ENCODE peak calls at places on chromosomes 1 and 21, in six cellular contexts. One of them, this sample, is unnamed. For H3K4me1, the result is how much of the 10 kb centered on the place peaks cover.

GRCh38 chr1:112704511-112704907 is 2.4 kb downstream of the RHOC start:
- DNase-seq in K562: no peak
- DNase-seq in GM12878: no peak
- DNase-seq in HCT116: no peak
- DNase-seq in H1: no peak
- DNase-seq in HepG2: no peak
- DNase-seq in this sample: no peak

GRCh38 chr21:41601573-41602371 is 93.8 kb upstream of the TMPRSS2 start:
- DNase-seq in K562: no peak
- DNase-seq in H1: no peak
- DNase-seq in HCT116: no peak
- DNase-seq in GM12878: peak
- DNase-seq in HepG2: no peak
- DNase-seq in this sample: no peak

GRCh38 chr1:116814935-116815334 is 60.7 kb downstream of the CD2 start:
- DNase-seq in K562: no peak
- DNase-seq in HCT116: no peak
- DNase-seq in H1: no peak
- DNase-seq in GM12878: no peak
- DNase-seq in HepG2: no peak
- DNase-seq in this sample: no peak

GRCh38 chr1:23101891-23102688 is 66.6 kb downstream of the LUZP1 start:
- DNase-seq in H1: no peak
- DNase-seq in GM12878: no peak
- DNase-seq in K562: no peak
- DNase-seq in HepG2: no peak
- DNase-seq in HCT116: no peak
- DNase-seq in this sample: no peak

GRCh38 chr1:29538586-29538985 is 302.3 kb downstream of the PTPRU start:
- DNase-seq in K562: no peak
- DNase-seq in GM12878: no peak
- DNase-seq in HCT116: no peak
- DNase-seq in H1: no peak
- DNase-seq in HepG2: no peak
- DNase-seq in this sample: no peak

GRCh38 chr1:9909222-9910046 is 635 bp downstream of the CTNNBIP1 start:
- DNase-seq in H1: no peak
- DNase-seq in HCT116: no peak
- DNase-seq in HepG2: no peak
- DNase-seq in K562: peak
- DNase-seq in GM12878: no peak
- DNase-seq in this sample: no peak

GRCh38 chr1:157438236-157439012 is 113.9 kb downstream of the FCRL5 start:
- DNase-seq in K562: no peak
- DNase-seq in GM12878: no peak
- DNase-seq in HepG2: no peak
- DNase-seq in HCT116: no peak
- DNase-seq in H1: no peak
- DNase-seq in this sample: no peak

GRCh38 chr1:246066553-246066952 is 440.5 kb downstream of the SMYD3 start:
- DNase-seq in HepG2: no peak
- DNase-seq in HCT116: no peak
- DNase-seq in K562: no peak
- DNase-seq in GM12878: no peak
- DNase-seq in H1: no peak
- DNase-seq in this sample: peak

GRCh38 chr1:53210954-53211353 is 9.5 kb downstream of the CZIB start:
- DNase-seq in H1: no peak
- DNase-seq in GM12878: no peak
- DNase-seq in HepG2: no peak
- DNase-seq in HCT116: no peak
- DNase-seq in K562: no peak
- DNase-seq in this sample: no peak

GRCh38 chr1:109719337-109719837 is 7.3 kb downstream of the GSTM5 start:
- DNase-seq in HCT116: no peak
- DNase-seq in GM12878: peak
- DNase-seq in K562: peak
- DNase-seq in H1: no peak
- DNase-seq in HepG2: no peak
- DNase-seq in this sample: no peak

GRCh38 chr1:77652179-77652745 is 30.2 kb downstream of the ZZZ3 start:
- DNase-seq in H1: no peak
- DNase-seq in K562: no peak
- DNase-seq in HepG2: no peak
- DNase-seq in GM12878: no peak
- DNase-seq in HCT116: no peak
- DNase-seq in this sample: no peak

GRCh38 chr1:68811806-68812205 is 314.9 kb upstream of the DEPDC1 start:
- DNase-seq in HCT116: no peak
- DNase-seq in H1: no peak
- DNase-seq in GM12878: no peak
- DNase-seq in HepG2: no peak
- DNase-seq in K562: no peak
- DNase-seq in this sample: no peak

GRCh38 chr1:29315876-29316275 is 79.6 kb downstream of the PTPRU start:
- DNase-seq in HCT116: no peak
- DNase-seq in K562: no peak
- DNase-seq in GM12878: no peak
- DNase-seq in H1: no peak
- DNase-seq in HepG2: no peak
- DNase-seq in this sample: no peak

GRCh38 chr1:119373465-119373864 is 4.9 kb downstream of the HAO2 start:
- DNase-seq in HepG2: no peak
- DNase-seq in H1: no peak
- DNase-seq in GM12878: no peak
- DNase-seq in K562: no peak
- DNase-seq in HCT116: no peak
- DNase-seq in this sample: no peak

GRCh38 chr21:42243026-42243425 is 24.1 kb downstream of the ABCG1 start:
- DNase-seq in GM12878: no peak
- DNase-seq in HCT116: no peak
- DNase-seq in H1: no peak
- DNase-seq in K562: no peak
- DNase-seq in HepG2: no peak
- DNase-seq in this sample: no peak

GRCh38 chr1:156592910-156593732 is 1.5 kb downstream of the NAXE start:
- DNase-seq in K562: no peak
- DNase-seq in HCT116: no peak
- DNase-seq in HepG2: no peak
- DNase-seq in GM12878: no peak
- DNase-seq in H1: no peak
- DNase-seq in this sample: no peak

GRCh38 chr1:9705337-9706098 is 54.0 kb downstream of the PIK3CD start:
- DNase-seq in H1: no peak
- DNase-seq in HepG2: no peak
- DNase-seq in HCT116: no peak
- DNase-seq in K562: no peak
- DNase-seq in GM12878: no peak
- DNase-seq in this sample: no peak

GRCh38 chr1:208029381-208030319 is 118.7 kb upstream of the CD34 start:
- DNase-seq in HepG2: no peak
- DNase-seq in H1: no peak
- DNase-seq in HCT116: no peak
- DNase-seq in K562: no peak
- DNase-seq in GM12878: no peak
- DNase-seq in this sample: no peak

GRCh38 chr1:31372051-31372450 is 825 bp downstream of the FABP3 start:
- DNase-seq in H1: no peak
- DNase-seq in HepG2: no peak
- DNase-seq in K562: no peak
- DNase-seq in GM12878: no peak
- DNase-seq in HCT116: no peak
- DNase-seq in this sample: no peak

GRCh38 chr21:36553406-36553805 is 73.5 kb upstream of the CLDN14 start:
- DNase-seq in K562: no peak
- DNase-seq in HCT116: no peak
- DNase-seq in H1: peak
- DNase-seq in HepG2: no peak
- DNase-seq in GM12878: no peak
- DNase-seq in this sample: no peak

GRCh38 chr1:55584521-55585401 is 369.6 kb upstream of the USP24 start:
- DNase-seq in GM12878: no peak
- DNase-seq in K562: no peak
- DNase-seq in HCT116: no peak
- DNase-seq in H1: no peak
- DNase-seq in HepG2: no peak
- DNase-seq in this sample: no peak

GRCh38 chr1:204390731-204391466 is 20.7 kb downstream of the PPP1R15B start:
- DNase-seq in GM12878: no peak
- DNase-seq in HepG2: no peak
- DNase-seq in HCT116: no peak
- DNase-seq in K562: no peak
- DNase-seq in H1: peak
- DNase-seq in this sample: no peak

GRCh38 chr1:228161381-228161780 is 4.2 kb upstream of the IBA57 start:
- DNase-seq in HCT116: no peak
- DNase-seq in K562: no peak
- DNase-seq in GM12878: no peak
- DNase-seq in HepG2: no peak
- DNase-seq in H1: no peak
- DNase-seq in this sample: no peak

GRCh38 chr1:23168079-23168461 is 586 bp downstream of the LUZP1 start:
- DNase-seq in HepG2: no peak
- DNase-seq in HCT116: no peak
- DNase-seq in K562: peak
- DNase-seq in GM12878: no peak
- DNase-seq in H1: no peak
- DNase-seq in this sample: no peak

GRCh38 chr1:227927971-227928741 is 19.6 kb downstream of the WNT9A start:
- DNase-seq in H1: no peak
- DNase-seq in HepG2: no peak
- DNase-seq in HCT116: no peak
- DNase-seq in GM12878: no peak
- DNase-seq in K562: no peak
- DNase-seq in this sample: no peak

GRCh38 chr1:208008534-208008933 is 97.6 kb upstream of the CD34 start:
- DNase-seq in K562: no peak
- DNase-seq in H1: no peak
- DNase-seq in HepG2: no peak
- DNase-seq in GM12878: no peak
- DNase-seq in HCT116: no peak
- DNase-seq in this sample: no peak

GRCh38 chr1:68585371-68585770 is 88.5 kb upstream of the DEPDC1 start:
- DNase-seq in HepG2: no peak
- DNase-seq in GM12878: no peak
- DNase-seq in H1: no peak
- DNase-seq in HCT116: no peak
- DNase-seq in K562: no peak
- DNase-seq in this sample: no peak

GRCh38 chr1:105337427-105337826 is 1587.7 kb downstream of the AMY1C start:
- DNase-seq in HepG2: no peak
- DNase-seq in H1: no peak
- DNase-seq in K562: no peak
- DNase-seq in HCT116: no peak
- DNase-seq in GM12878: no peak
- DNase-seq in this sample: no peak

GRCh38 chr1:156286061-156286460 is 1.9 kb downstream of the TMEM79 start:
- DNase-seq in HepG2: no peak
- DNase-seq in HCT116: no peak
- DNase-seq in H1: no peak
- DNase-seq in GM12878: no peak
- DNase-seq in K562: no peak
- DNase-seq in this sample: no peak

DNA sequence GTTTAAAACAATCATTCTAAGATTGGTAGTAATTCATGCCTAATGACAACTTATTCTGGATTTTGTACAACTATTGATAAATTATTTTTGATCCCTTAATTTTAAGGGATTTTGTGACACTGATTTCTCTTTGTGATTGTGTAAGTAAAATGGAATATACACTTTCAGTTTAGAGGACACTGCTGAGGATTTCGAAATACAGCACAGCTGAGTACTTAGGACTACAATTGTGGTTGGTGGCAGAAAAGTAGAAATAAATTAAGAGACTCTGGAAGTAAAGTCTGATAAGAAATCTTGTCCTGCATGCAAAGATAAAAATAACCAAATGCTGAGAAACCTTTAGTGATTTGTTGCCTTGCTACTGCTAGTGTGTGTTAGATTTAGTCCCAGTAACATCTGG is 40.0 kb downstream of the TYW3 start:
- DNase-seq in GM12878: no peak
- DNase-seq in H1: no peak
- DNase-seq in K562: no peak
- DNase-seq in HepG2: peak
- DNase-seq in HCT116: no peak
- DNase-seq in this sample: no peak
- TF ChIP-seq YY1 in GM12878: no peak
- TF ChIP-seq YY1 in H1: no peak
- TF ChIP-seq YY1 in K562: no peak
- TF ChIP-seq YY1 in HepG2: no peak
- TF ChIP-seq YY1 in HCT116: no peak
- TF ChIP-seq YY1 in this sample: no peak

GRCh38 chr1:44594871-44595735 is 79.2 kb downstream of the TMEM53 start:
- DNase-seq in HepG2: peak
- DNase-seq in GM12878: no peak
- DNase-seq in H1: peak
- DNase-seq in K562: peak
- DNase-seq in HCT116: peak
- DNase-seq in this sample: peak
- TF ChIP-seq ZNF274 in HepG2: no peak
- TF ChIP-seq ZNF274 in GM12878: no peak
- TF ChIP-seq ZNF274 in H1: no peak
- TF ChIP-seq ZNF274 in K562: no peak
- TF ChIP-seq ZNF274 in HCT116: no peak
- TF ChIP-seq ZNF274 in this sample: no peak

GRCh38 chr21:43825936-43826622 is 36.7 kb downstream of the RRP1 start:
- DNase-seq in GM12878: no peak
- DNase-seq in H1: no peak
- DNase-seq in K562: no peak
- DNase-seq in HepG2: peak
- DNase-seq in HCT116: no peak
- DNase-seq in this sample: no peak

GRCh38 chr21:43827015-43827611 is 37.7 kb downstream of the RRP1 start:
- DNase-seq in GM12878: no peak
- DNase-seq in H1: no peak
- DNase-seq in HepG2: no peak
- DNase-seq in K562: no peak
- DNase-seq in HCT116: peak
- DNase-seq in this sample: no peak

GRCh38 chr21:43825610-43825935 is 36.2 kb downstream of the RRP1 start:
- DNase-seq in K562: no peak
- DNase-seq in GM12878: no peak
- DNase-seq in HepG2: no peak
- DNase-seq in HCT116: no peak
- DNase-seq in H1: no peak
- DNase-seq in this sample: no peak

GRCh38 chr21:43824883-43825609 is 35.7 kb downstream of the RRP1 start:
- DNase-seq in K562: no peak
- DNase-seq in HCT116: no peak
- DNase-seq in H1: no peak
- DNase-seq in GM12878: no peak
- DNase-seq in HepG2: no peak
- DNase-seq in this sample: no peak

GRCh38 chr21:43826623-43826974 is 37.2 kb downstream of the RRP1 start:
- DNase-seq in H1: no peak
- DNase-seq in HepG2: no peak
- DNase-seq in K562: no peak
- DNase-seq in GM12878: no peak
- DNase-seq in HCT116: no peak
- DNase-seq in this sample: no peak
- H3K4me1 ChIP-seq in H1: under half
- H3K4me1 ChIP-seq in HepG2: under half
- H3K4me1 ChIP-seq in K562: under half
- H3K4me1 ChIP-seq in GM12878: under half
- H3K4me1 ChIP-seq in HCT116: under half
- H3K4me1 ChIP-seq in this sample: under half

GRCh38 chr1:12177999-12178441 is 11.2 kb downstream of the TNFRSF1B start:
- DNase-seq in HepG2: no peak
- DNase-seq in HCT116: peak
- DNase-seq in GM12878: no peak
- DNase-seq in K562: no peak
- DNase-seq in H1: no peak
- DNase-seq in this sample: no peak
- TF ChIP-seq YY1 in HepG2: no peak
- TF ChIP-seq YY1 in HCT116: no peak
- TF ChIP-seq YY1 in GM12878: no peak
- TF ChIP-seq YY1 in K562: no peak
- TF ChIP-seq YY1 in H1: no peak
- TF ChIP-seq YY1 in this sample: no peak

This sample was measured in NT2/D1.